ENCODE peak calls at places on chromosome 12, in eight cellular contexts. One of them, this sample, is unnamed.

GRCh38 chr12:42180990-42181611 is 36.4 kb upstream of the GXYLT1 start:
- DNase-seq in GM12892: no peak
- DNase-seq in IMR-90: peak
- DNase-seq in transverse colon: no peak
- DNase-seq in endothelial cell of umbilical vein: no peak
- DNase-seq in A549: no peak
- DNase-seq in suprapubic skin: no peak
- DNase-seq in GM12891: no peak
- DNase-seq in this sample: no peak

GRCh38 chr12:48961331-48961730 is 4.0 kb upstream of the ARF3 start:
- DNase-seq in IMR-90: no peak
- DNase-seq in suprapubic skin: no peak
- DNase-seq in transverse colon: no peak
- DNase-seq in GM12892: no peak
- DNase-seq in A549: no peak
- DNase-seq in GM12891: no peak
- DNase-seq in endothelial cell of umbilical vein: peak
- DNase-seq in this sample: no peak

GRCh38 chr12:1443421-1444141 is 150.8 kb downstream of the FBXL14 start:
- DNase-seq in GM12891: no peak
- DNase-seq in suprapubic skin: no peak
- DNase-seq in transverse colon: no peak
- DNase-seq in GM12892: no peak
- DNase-seq in endothelial cell of umbilical vein: no peak
- DNase-seq in IMR-90: peak
- DNase-seq in A549: no peak
- DNase-seq in this sample: peak

GRCh38 chr12:12716845-12717585 is at the start of gene CDKN1B:
- DNase-seq in GM12891: peak
- DNase-seq in suprapubic skin: peak
- DNase-seq in endothelial cell of umbilical vein: peak
- DNase-seq in IMR-90: peak
- DNase-seq in GM12892: peak
- DNase-seq in transverse colon: peak
- DNase-seq in A549: peak
- DNase-seq in this sample: peak

GRCh38 chr12:27794818-27795584 is 15.0 kb upstream of the MANSC4 start:
- DNase-seq in transverse colon: no peak
- DNase-seq in GM12892: no peak
- DNase-seq in suprapubic skin: no peak
- DNase-seq in A549: no peak
- DNase-seq in endothelial cell of umbilical vein: no peak
- DNase-seq in IMR-90: peak
- DNase-seq in GM12891: no peak
- DNase-seq in this sample: no peak

GRCh38 chr12:69309461-69309860 is 38.7 kb upstream of the LYZ start:
- DNase-seq in transverse colon: no peak
- DNase-seq in GM12891: no peak
- DNase-seq in IMR-90: peak
- DNase-seq in GM12892: no peak
- DNase-seq in A549: no peak
- DNase-seq in suprapubic skin: no peak
- DNase-seq in endothelial cell of umbilical vein: no peak
- DNase-seq in this sample: no peak

GRCh38 chr12:52519826-52520662 is at the start of gene KRT5:
- DNase-seq in GM12892: no peak
- DNase-seq in endothelial cell of umbilical vein: no peak
- DNase-seq in A549: no peak
- DNase-seq in GM12891: no peak
- DNase-seq in IMR-90: no peak
- DNase-seq in suprapubic skin: no peak
- DNase-seq in transverse colon: no peak
- DNase-seq in this sample: no peak

GRCh38 chr12:98939350-98939749 is 294.3 kb downstream of the APAF1 start:
- DNase-seq in endothelial cell of umbilical vein: peak
- DNase-seq in IMR-90: peak
- DNase-seq in A549: peak
- DNase-seq in transverse colon: no peak
- DNase-seq in GM12892: no peak
- DNase-seq in suprapubic skin: no peak
- DNase-seq in GM12891: no peak
- DNase-seq in this sample: no peak

GRCh38 chr12:105317453-105317852 is 13.0 kb upstream of the C12orf75 start:
- DNase-seq in GM12891: no peak
- DNase-seq in IMR-90: peak
- DNase-seq in suprapubic skin: no peak
- DNase-seq in endothelial cell of umbilical vein: no peak
- DNase-seq in A549: peak
- DNase-seq in GM12892: no peak
- DNase-seq in transverse colon: no peak
- DNase-seq in this sample: no peak

GRCh38 chr12:11949738-11950403 is 120.9 kb upstream of the BCL2L14 start:
- DNase-seq in suprapubic skin: no peak
- DNase-seq in endothelial cell of umbilical vein: no peak
- DNase-seq in GM12891: no peak
- DNase-seq in IMR-90: no peak
- DNase-seq in GM12892: no peak
- DNase-seq in transverse colon: no peak
- DNase-seq in A549: no peak
- DNase-seq in this sample: no peak

GRCh38 chr12:65123435-65124063 is 2.4 kb upstream of the WIF1 start:
- DNase-seq in suprapubic skin: no peak
- DNase-seq in GM12892: no peak
- DNase-seq in transverse colon: no peak
- DNase-seq in endothelial cell of umbilical vein: peak
- DNase-seq in A549: peak
- DNase-seq in GM12891: no peak
- DNase-seq in IMR-90: peak
- DNase-seq in this sample: no peak

GRCh38 chr12:127280393-127281275 is 986.3 kb upstream of the TMEM132C start:
- DNase-seq in GM12891: peak
- DNase-seq in transverse colon: peak
- DNase-seq in IMR-90: no peak
- DNase-seq in A549: peak
- DNase-seq in GM12892: peak
- DNase-seq in suprapubic skin: no peak
- DNase-seq in endothelial cell of umbilical vein: no peak
- DNase-seq in this sample: no peak

GRCh38 chr12:26112703-26113147 is 12.1 kb downstream of the BHLHE41 start:
- DNase-seq in suprapubic skin: no peak
- DNase-seq in GM12892: no peak
- DNase-seq in GM12891: no peak
- DNase-seq in A549: no peak
- DNase-seq in endothelial cell of umbilical vein: no peak
- DNase-seq in IMR-90: peak
- DNase-seq in transverse colon: no peak
- DNase-seq in this sample: no peak

GRCh38 chr12:95940514-95940913 is 1.9 kb downstream of the CCDC38 start:
- DNase-seq in GM12892: no peak
- DNase-seq in GM12891: no peak
- DNase-seq in endothelial cell of umbilical vein: no peak
- DNase-seq in suprapubic skin: no peak
- DNase-seq in IMR-90: no peak
- DNase-seq in transverse colon: no peak
- DNase-seq in A549: no peak
- DNase-seq in this sample: no peak

GRCh38 chr12:95944108-95944704 is 1.1 kb downstream of the AMDHD1 start:
- DNase-seq in IMR-90: no peak
- DNase-seq in endothelial cell of umbilical vein: no peak
- DNase-seq in GM12892: no peak
- DNase-seq in suprapubic skin: no peak
- DNase-seq in GM12891: no peak
- DNase-seq in transverse colon: no peak
- DNase-seq in A549: no peak
- DNase-seq in this sample: no peak

GRCh38 chr12:95943231-95943842 is at the start of gene AMDHD1:
- DNase-seq in transverse colon: peak
- DNase-seq in IMR-90: peak
- DNase-seq in endothelial cell of umbilical vein: peak
- DNase-seq in A549: peak
- DNase-seq in suprapubic skin: no peak
- DNase-seq in GM12891: peak
- DNase-seq in GM12892: peak
- DNase-seq in this sample: peak

GRCh38 chr12:95942106-95942531 is 295 bp downstream of the CCDC38 start:
- DNase-seq in IMR-90: no peak
- DNase-seq in transverse colon: no peak
- DNase-seq in GM12891: no peak
- DNase-seq in A549: no peak
- DNase-seq in GM12892: no peak
- DNase-seq in suprapubic skin: no peak
- DNase-seq in endothelial cell of umbilical vein: no peak
- DNase-seq in this sample: no peak

GRCh38 chr12:95942532-95943230 is at the start of gene CCDC38:
- DNase-seq in transverse colon: peak
- DNase-seq in A549: peak
- DNase-seq in GM12892: peak
- DNase-seq in suprapubic skin: peak
- DNase-seq in GM12891: peak
- DNase-seq in IMR-90: peak
- DNase-seq in endothelial cell of umbilical vein: no peak
- DNase-seq in this sample: peak
- TF ChIP-seq POLR2A in transverse colon: peak
- TF ChIP-seq POLR2A in A549: peak
- TF ChIP-seq POLR2A in GM12892: no peak
- TF ChIP-seq POLR2A in suprapubic skin: no peak
- TF ChIP-seq POLR2A in GM12891: peak
- TF ChIP-seq POLR2A in IMR-90: no peak
- TF ChIP-seq POLR2A in endothelial cell of umbilical vein: no peak
- TF ChIP-seq POLR2A in this sample: peak

GRCh38 chr12:46268617-46269428 is at the start of gene SLC38A1:
- DNase-seq in GM12892: peak
- DNase-seq in IMR-90: peak
- DNase-seq in endothelial cell of umbilical vein: peak
- DNase-seq in A549: peak
- DNase-seq in suprapubic skin: peak
- DNase-seq in GM12891: peak
- DNase-seq in transverse colon: peak
- DNase-seq in this sample: peak

GRCh38 chr12:46267618-46268348 is 1.1 kb downstream of the SLC38A1 start:
- DNase-seq in A549: peak
- DNase-seq in GM12892: peak
- DNase-seq in transverse colon: no peak
- DNase-seq in GM12891: no peak
- DNase-seq in endothelial cell of umbilical vein: peak
- DNase-seq in IMR-90: peak
- DNase-seq in suprapubic skin: no peak
- DNase-seq in this sample: no peak

GRCh38 chr12:46269429-46270241 is 792 bp upstream of the SLC38A1 start:
- DNase-seq in endothelial cell of umbilical vein: no peak
- DNase-seq in A549: no peak
- DNase-seq in GM12891: peak
- DNase-seq in IMR-90: no peak
- DNase-seq in GM12892: peak
- DNase-seq in transverse colon: peak
- DNase-seq in suprapubic skin: no peak
- DNase-seq in this sample: no peak

GRCh38 chr12:46268349-46268616 is 560 bp downstream of the SLC38A1 start:
- DNase-seq in IMR-90: peak
- DNase-seq in transverse colon: no peak
- DNase-seq in GM12892: no peak
- DNase-seq in endothelial cell of umbilical vein: no peak
- DNase-seq in GM12891: no peak
- DNase-seq in suprapubic skin: no peak
- DNase-seq in A549: no peak
- DNase-seq in this sample: no peak

DNA sequence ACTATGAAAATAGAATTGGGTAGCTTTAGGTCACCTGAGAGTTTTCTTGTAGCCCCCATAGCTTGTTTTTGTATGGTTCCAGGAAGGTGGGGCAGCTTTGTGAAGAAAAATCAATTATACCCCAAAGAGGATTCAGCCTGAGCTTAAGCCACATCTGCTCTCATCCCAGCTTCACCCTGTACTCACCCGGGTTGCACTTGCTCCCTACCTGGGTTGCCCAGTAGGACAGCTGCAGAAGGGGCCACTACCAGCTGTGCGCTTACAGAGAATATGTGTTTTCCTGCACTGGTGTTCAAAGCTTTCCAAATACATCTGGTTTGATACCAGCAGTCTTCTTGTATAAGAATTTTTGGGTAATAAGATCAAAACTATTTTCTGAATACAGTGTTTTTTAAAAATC is 3.0 kb upstream of the SLC38A1 start:
- DNase-seq in GM12892: no peak
- DNase-seq in GM12891: no peak
- DNase-seq in A549: no peak
- DNase-seq in endothelial cell of umbilical vein: no peak
- DNase-seq in IMR-90: no peak
- DNase-seq in suprapubic skin: no peak
- DNase-seq in transverse colon: no peak
- DNase-seq in this sample: no peak
- TF ChIP-seq POLR2A in GM12892: no peak
- TF ChIP-seq POLR2A in GM12891: no peak
- TF ChIP-seq POLR2A in A549: no peak
- TF ChIP-seq POLR2A in endothelial cell of umbilical vein: no peak
- TF ChIP-seq POLR2A in IMR-90: no peak
- TF ChIP-seq POLR2A in suprapubic skin: no peak
- TF ChIP-seq POLR2A in transverse colon: no peak
- TF ChIP-seq POLR2A in this sample: no peak

GRCh38 chr12:121858662-121859572 is at the start of gene HPD:
- DNase-seq in GM12892: no peak
- DNase-seq in IMR-90: peak
- DNase-seq in suprapubic skin: no peak
- DNase-seq in transverse colon: peak
- DNase-seq in endothelial cell of umbilical vein: no peak
- DNase-seq in A549: peak
- DNase-seq in GM12891: no peak
- DNase-seq in this sample: peak
- TF ChIP-seq POLR2A in GM12892: no peak
- TF ChIP-seq POLR2A in IMR-90: no peak
- TF ChIP-seq POLR2A in suprapubic skin: no peak
- TF ChIP-seq POLR2A in transverse colon: no peak
- TF ChIP-seq POLR2A in endothelial cell of umbilical vein: no peak
- TF ChIP-seq POLR2A in A549: no peak
- TF ChIP-seq POLR2A in GM12891: no peak
- TF ChIP-seq POLR2A in this sample: no peak

DNA sequence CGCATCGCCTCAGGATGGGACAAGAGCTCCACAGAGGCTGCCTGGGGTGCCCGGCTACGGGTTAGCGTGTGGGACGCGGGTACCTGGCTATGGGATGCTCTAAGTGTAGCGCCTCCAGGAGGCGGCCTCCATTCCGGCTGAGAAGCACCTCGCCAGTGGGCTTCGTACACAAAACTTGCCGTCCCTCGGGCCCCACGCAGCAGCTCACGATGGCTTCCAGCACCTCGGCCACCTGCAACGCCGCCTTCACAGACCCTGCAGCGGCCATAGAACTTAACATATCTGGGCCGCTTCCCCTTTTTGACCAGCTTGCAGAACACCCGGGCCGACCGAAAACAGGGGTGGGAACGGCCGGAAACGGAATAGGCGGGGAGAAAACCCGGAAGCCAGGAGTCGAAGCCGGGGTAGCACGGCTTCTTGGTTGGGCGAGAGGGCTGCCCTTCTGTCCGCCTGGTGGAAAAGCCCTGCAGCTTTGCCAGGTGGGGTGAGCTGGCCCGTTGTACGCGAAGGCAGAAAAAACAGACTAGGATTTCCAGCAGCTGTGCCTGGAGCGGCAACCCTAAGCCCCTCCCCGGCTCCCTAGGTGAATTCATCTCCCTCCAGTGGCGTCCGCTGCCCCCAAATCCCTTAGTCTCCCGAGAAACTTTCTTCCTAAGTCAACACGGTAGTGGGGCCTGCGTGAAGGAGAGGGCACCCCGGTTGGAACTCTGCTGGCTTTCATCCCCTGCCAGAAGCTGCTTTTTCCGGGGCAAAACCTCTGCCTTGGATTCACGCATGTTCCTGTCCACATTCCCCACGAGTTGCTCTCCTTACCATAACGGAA is at the start of gene BBS10:
- DNase-seq in A549: peak
- DNase-seq in transverse colon: peak
- DNase-seq in suprapubic skin: peak
- DNase-seq in IMR-90: peak
- DNase-seq in GM12892: peak
- DNase-seq in GM12891: peak
- DNase-seq in endothelial cell of umbilical vein: peak
- DNase-seq in this sample: peak
- TF ChIP-seq POLR2A in A549: peak
- TF ChIP-seq POLR2A in transverse colon: peak
- TF ChIP-seq POLR2A in suprapubic skin: peak
- TF ChIP-seq POLR2A in IMR-90: no peak
- TF ChIP-seq POLR2A in GM12892: peak
- TF ChIP-seq POLR2A in GM12891: peak
- TF ChIP-seq POLR2A in endothelial cell of umbilical vein: peak
- TF ChIP-seq POLR2A in this sample: peak

This sample was measured in H54.